ENCODE peak calls at places on chromosomes 4 and X, in four cellular contexts. M, O, U and A are unnamed samples.

GRCh38 chrX:7146703-7147430 is 645 bp upstream of the STS start:
- DNase-seq in O (no peak), U (peak), M (no peak), A (no peak)

GRCh38 chrX:65528705-65529340 is 5.8 kb downstream of the LAS1L start:
- DNase-seq in U (peak), M (no peak), O (no peak), A (peak)

GRCh38 chr4:38154681-38155588 is 194.7 kb downstream of the PTTG2 start:
- DNase-seq in M (no peak), O (no peak), U (no peak), A (no peak)

GRCh38 chrX:68989865-68990606 is 161.2 kb downstream of the EFNB1 start:
- DNase-seq in M (no peak), O (no peak), U (no peak), A (peak)

GRCh38 chr4:1727117-1728031 is 6.1 kb downstream of the TACC3 start:
- DNase-seq in M (no peak), U (no peak), O (no peak), A (no peak)

GRCh38 chrX:110089656-110090404 is 86.9 kb downstream of the TMEM164 start:
- DNase-seq in O (no peak), U (peak), M (no peak), A (no peak)

GRCh38 chr4:67651536-67651935 is 49.4 kb downstream of the UBA6 start:
- DNase-seq in O (no peak), M (no peak), U (no peak), A (no peak)

GRCh38 chrX:53362439-53362838 is 60.0 kb downstream of the SMC1A start:
- DNase-seq in O (no peak), M (no peak), U (no peak), A (no peak)

GRCh38 chrX:151680805-151681204 is 14.5 kb upstream of the PRRG3 start:
- DNase-seq in U (peak), O (peak), M (peak), A (peak)

GRCh38 chr4:121034010-121034409 is 38.3 kb downstream of the NDNF start:
- DNase-seq in M (no peak), O (no peak), U (no peak), A (no peak)

GRCh38 chr4:124253080-124253479 is 459.5 kb downstream of the ANKRD50 start:
- DNase-seq in O (no peak), U (no peak), M (no peak), A (no peak)

GRCh38 chr4:149791836-149792235 is 23.8 kb downstream of the IQCM start:
- DNase-seq in O (no peak), M (no peak), U (no peak), A (no peak)

GRCh38 chrX:150934453-150934852 is 36.0 kb upstream of the CD99L2 start:
- DNase-seq in U (no peak), M (no peak), O (no peak), A (no peak)

GRCh38 chrX:137227164-137227563 is 193.4 kb upstream of the GPR101 start:
- DNase-seq in O (no peak), U (no peak), M (no peak), A (no peak)

GRCh38 chr4:78058591-78059523 is 1.7 kb downstream of the FRAS1 start:
- DNase-seq in M (no peak), U (no peak), O (peak), A (peak)

GRCh38 chr4:2619459-2619858 is 83.0 kb downstream of the FAM193A start:
- DNase-seq in M (no peak), O (no peak), U (no peak), A (no peak)

DNA sequence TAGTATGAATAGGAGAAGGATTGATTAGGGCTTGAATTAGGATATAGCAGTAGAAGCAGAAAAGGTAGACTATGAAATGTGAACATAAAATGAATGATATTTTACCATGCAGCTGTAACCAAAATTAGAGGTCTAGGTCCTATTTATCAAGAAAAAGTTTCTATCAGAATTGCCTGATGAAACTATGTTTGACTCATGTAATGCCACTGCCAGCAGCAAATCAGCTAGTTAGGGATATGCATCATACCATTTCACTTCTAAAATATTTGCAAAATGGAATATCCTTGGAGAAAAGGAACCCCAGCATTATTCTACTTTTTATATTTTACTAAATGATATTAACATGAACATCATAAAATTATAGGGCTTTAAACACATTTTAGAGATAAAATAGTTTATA is 188.4 kb downstream of the WDFY3 start:
- DNase-seq in U (no peak), O (no peak), M (no peak), A (no peak)
- TF ChIP-seq SP1 in U (no peak), O (no peak), M (no peak), A (no peak)

GRCh38 chr4:185082549-185082948 is 60.5 kb upstream of the SLC25A4 start:
- DNase-seq in U (no peak), O (no peak), M (no peak), A (no peak)

GRCh38 chr4:185080545-185080944 is 62.3 kb downstream of the HELT start:
- DNase-seq in O (no peak), U (no peak), M (no peak), A (no peak)

GRCh38 chr4:185079271-185079905 is 61.1 kb downstream of the HELT start:
- DNase-seq in M (no peak), O (no peak), U (no peak), A (no peak)
- TF ChIP-seq BHLHE40 in M (no peak), O (no peak), U (no peak), A (no peak)

GRCh38 chr4:181897935-181898334 is 345.3 kb upstream of the TENM3 start:
- DNase-seq in O (no peak), M (no peak), U (no peak), A (no peak)
- TF ChIP-seq SP1 in O (no peak), M (no peak), U (no peak), A (no peak)

GRCh38 chrX:30643313-30643821 is 9.9 kb upstream of the GK start:
- DNase-seq in O (peak), U (no peak), M (no peak), A (no peak)

GRCh38 chrX:30635630-30636029 is 17.6 kb upstream of the GK start:
- DNase-seq in U (peak), M (no peak), O (no peak), A (peak)

GRCh38 chrX:30642642-30643041 is 10.6 kb upstream of the GK start:
- DNase-seq in O (peak), M (no peak), U (no peak), A (no peak)

GRCh38 chrX:30637874-30638793 is 15.1 kb upstream of the GK start:
- DNase-seq in U (no peak), O (no peak), M (no peak), A (no peak)
- TF ChIP-seq BHLHE40 in U (no peak), O (no peak), M (no peak), A (no peak)

DNA sequence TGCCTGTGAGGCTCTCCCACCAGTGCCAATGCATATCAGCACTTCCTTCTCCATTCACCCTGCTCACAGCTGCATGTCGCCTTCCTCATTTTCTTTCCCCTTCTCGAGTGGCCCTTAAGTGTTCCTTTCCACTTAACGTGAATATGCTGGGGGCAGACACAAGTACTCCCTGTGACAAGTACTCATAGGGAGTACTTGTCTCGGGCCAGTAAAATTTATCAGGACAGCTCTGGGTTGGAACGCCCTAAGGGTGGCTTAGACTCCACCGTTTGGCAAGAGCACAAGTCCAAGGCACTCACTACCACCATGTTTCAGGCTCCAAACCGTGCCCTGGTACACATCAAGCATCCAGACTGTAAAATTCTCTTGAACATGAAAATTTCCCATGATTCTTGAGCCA is 3.9 kb upstream of the LDOC1 start:
- DNase-seq in M (no peak), O (no peak), U (no peak), A (no peak)
- TF ChIP-seq SP1 in M (no peak), O (no peak), U (no peak), A (no peak)

GRCh38 chrX:79259073-79259689 is 108.0 kb downstream of the ITM2A start:
- DNase-seq in U (no peak), M (peak), O (no peak), A (no peak)
- TF ChIP-seq BHLHE40 in U (no peak), M (peak), O (no peak), A (no peak)

GRCh38 chr4:184782731-184783472 is 42.9 kb downstream of the ACSL1 start:
- DNase-seq in O (no peak), M (no peak), U (no peak), A (no peak)
- TF ChIP-seq SP1 in O (no peak), M (no peak), U (no peak), A (no peak)

GRCh38 chr4:15963568-15963967 is 593 bp upstream of the FGFBP2 start:
- DNase-seq in U (no peak), O (no peak), M (no peak), A (no peak)
- TF ChIP-seq BHLHE40 in U (no peak), O (no peak), M (peak), A (no peak)

DNA sequence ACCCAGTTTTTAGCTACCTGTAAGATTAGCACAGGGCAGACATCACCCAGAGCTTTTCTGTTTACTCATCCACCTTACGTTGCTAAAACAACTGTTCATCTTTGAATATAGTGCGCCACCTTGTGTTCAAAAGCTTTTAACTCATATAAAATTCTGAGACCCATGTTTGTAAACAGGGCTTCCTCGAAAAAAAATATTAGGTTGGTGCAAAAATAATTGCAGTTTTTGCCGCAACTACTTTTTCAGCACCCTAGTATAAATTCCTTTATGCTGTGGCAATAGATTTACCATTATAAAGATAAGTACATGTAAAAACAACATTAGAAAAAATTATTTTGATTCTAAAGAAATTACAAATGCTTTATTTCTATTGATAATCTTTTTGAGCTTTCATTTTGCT is 147.9 kb downstream of the LRBA start:
- DNase-seq in O (peak), M (peak), U (peak), A (peak)
- TF ChIP-seq SP1 in O (no peak), M (no peak), U (no peak), A (no peak)

GRCh38 chr4:4494882-4495281 is 47.0 kb downstream of the STX18 start:
- DNase-seq in M (no peak), O (no peak), U (no peak), A (no peak)

GRCh38 chr4:4490816-4491215 is 51.0 kb downstream of the STX18 start:
- DNase-seq in O (peak), U (no peak), M (no peak), A (no peak)

GRCh38 chr4:4490041-4490440 is 51.8 kb downstream of the STX18 start:
- DNase-seq in O (no peak), M (no peak), U (no peak), A (no peak)

GRCh38 chr4:4491396-4491893 is 50.4 kb downstream of the STX18 start:
- DNase-seq in U (no peak), M (no peak), O (no peak), A (no peak)

DNA sequence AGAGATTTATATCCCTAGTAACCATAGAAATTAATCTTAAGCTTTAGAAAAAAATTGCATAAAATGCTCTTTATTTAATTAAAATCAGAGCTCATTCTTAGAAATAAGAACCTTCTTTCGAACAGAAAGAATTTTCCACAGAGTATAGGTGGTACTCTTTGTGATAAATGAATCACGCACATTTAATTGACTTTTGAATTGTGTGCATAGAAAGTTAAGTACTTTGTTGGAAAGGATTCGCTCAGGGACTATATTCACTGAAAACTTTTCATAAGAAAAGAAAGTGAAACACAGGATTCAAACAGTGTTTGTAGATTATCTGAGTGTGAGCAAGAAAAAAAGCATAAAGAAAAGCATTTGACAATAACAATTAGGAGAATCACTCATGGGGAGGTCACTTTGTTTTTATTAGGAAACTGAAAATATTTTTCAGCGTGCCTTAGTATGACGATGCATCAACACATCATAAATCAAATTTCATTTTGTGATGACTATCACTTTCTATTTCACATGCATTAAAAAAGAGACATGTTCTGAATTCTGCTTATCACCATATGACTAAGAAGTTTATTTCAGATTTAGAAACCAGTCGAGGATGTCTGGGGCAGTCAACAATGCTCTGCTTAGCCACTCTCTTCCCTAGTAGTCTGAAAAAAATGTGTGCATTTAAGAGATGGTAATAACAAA is 49.5 kb downstream of the STX18 start:
- DNase-seq in U (no peak), O (no peak), M (peak), A (no peak)
- TF ChIP-seq BHLHE40 in U (no peak), O (no peak), M (no peak), A (no peak)